ENCODE peak calls at places on chromosomes 1 and 21, in nine cellular contexts. H is astrocyte of the cerebellum, G is lower leg skin, D is A549, M is spleen, K is transverse colon, F is heart left ventricle, I is ovary, N is fibroblast of pulmonary artery. C is an unnamed sample.
A peak's percentile ranks its signal among the peaks of the same experiment; 100 is the strongest.

GRCh38 chr1:10722803-10723202 is 73.6 kb downstream of the CASZ1 start:
- DNase-seq in D (no peak), H (no peak), I (no peak), N (no peak), F (no peak), K (no peak), G (no peak), M (no peak), C (no peak)

GRCh38 chr21:25567472-25567871 is 39.8 kb downstream of the MRPL39 start:
- DNase-seq in I (no peak), N (no peak), K (no peak), F (no peak), G (no peak), H (no peak), D (no peak), M (no peak), C (no peak)

GRCh38 chr1:208000504-208000903 is 89.6 kb upstream of the CD34 start:
- DNase-seq in K (no peak), F (no peak), H (no peak), M (no peak), D (no peak), G (no peak), I (no peak), N (no peak), C (no peak)

GRCh38 chr1:224517171-224517570 is 82.6 kb upstream of the WDR26 start:
- DNase-seq in G (no peak), I (no peak), M (no peak), D (no peak), N (no peak), F (no peak), K (no peak), H (no peak), C (no peak)

GRCh38 chr1:59349101-59349500 is 52.2 kb downstream of the FGGY start:
- DNase-seq in I (no peak), N (no peak), K (no peak), D (no peak), H (no peak), F (no peak), G (no peak), M (no peak), C (no peak)

GRCh38 chr21:42570362-42570761 is 56.7 kb downstream of the SLC37A1 start:
- DNase-seq in H (no peak), D (no peak), G (no peak), K (peak; percentile 0), M (no peak), F (peak; percentile 30), I (no peak), N (no peak), C (no peak)

GRCh38 chr1:226982451-226983177 is 42.5 kb downstream of the COQ8A start:
- DNase-seq in M (peak; percentile 73), K (no peak), N (no peak), H (no peak), G (no peak), I (no peak), F (no peak), D (no peak), C (no peak)

GRCh38 chr1:228336308-228337030 is 70.2 kb downstream of the TRIM11 start:
- DNase-seq in N (no peak), K (peak; percentile 2), H (no peak), G (no peak), F (peak; percentile 28), I (peak; percentile 13), M (peak; percentile 69), D (no peak), C (no peak)

GRCh38 chr1:153506831-153507413 is 28.9 kb downstream of the S100A6 start:
- DNase-seq in K (peak; percentile 67), M (no peak), D (peak; percentile 55), F (peak; percentile 84), I (peak; percentile 92), N (peak; percentile 94), H (peak; percentile 41), G (peak; percentile 80), C (no peak)

GRCh38 chr1:3349161-3349967 is 105.1 kb upstream of the ARHGEF16 start:
- DNase-seq in M (no peak), F (peak; percentile 85), G (no peak), D (peak; percentile 16), H (no peak), I (no peak), N (peak; percentile 17), K (no peak), C (no peak)

GRCh38 chr1:182968151-182968741 is 15.3 kb upstream of the SHCBP1L start:
- DNase-seq in D (no peak), I (no peak), G (no peak), K (no peak), H (no peak), N (peak; percentile 10), F (no peak), M (no peak), C (no peak)

GRCh38 chr1:54566438-54567141 is 18.6 kb downstream of the ACOT11 start:
- DNase-seq in K (no peak), F (peak; percentile 35), N (no peak), H (no peak), I (no peak), G (no peak), M (no peak), D (no peak), C (no peak)

GRCh38 chr1:229874150-229874549 is 192.9 kb upstream of the GALNT2 start:
- DNase-seq in H (no peak), N (no peak), G (no peak), I (no peak), K (no peak), F (no peak), D (no peak), M (no peak), C (no peak)

GRCh38 chr1:100219879-100220278 is 29.8 kb downstream of the DBT start:
- DNase-seq in F (no peak), N (peak; percentile 27), K (no peak), I (no peak), H (no peak), D (no peak), M (no peak), G (no peak), C (no peak)

GRCh38 chr1:151838491-151839412 is 868 bp downstream of the C2CD4D start:
- DNase-seq in K (no peak), F (peak; percentile 50), I (no peak), N (no peak), G (no peak), M (no peak), H (no peak), D (no peak), C (no peak)

GRCh38 chr1:226632169-226632884 is 83.8 kb downstream of the STUM start:
- DNase-seq in K (no peak), F (peak; percentile 61), M (peak; percentile 78), G (no peak), H (no peak), I (no peak), N (no peak), D (no peak), C (no peak)

GRCh38 chr1:91651671-91652071 is 151.0 kb downstream of the CDC7 start:
- DNase-seq in I (peak; percentile 86), F (peak; percentile 70), G (peak; percentile 54), M (no peak), D (no peak), K (peak; percentile 29), N (peak; percentile 84), H (peak; percentile 45), C (no peak)

GRCh38 chr1:39164256-39164655 is 40.2 kb upstream of the MACF1 start:
- DNase-seq in F (no peak), K (no peak), D (no peak), N (no peak), G (no peak), H (no peak), I (no peak), M (no peak), C (no peak)

GRCh38 chr1:31581821-31582810 is 5.8 kb downstream of the TINAGL1 start:
- DNase-seq in F (no peak), D (no peak), I (no peak), G (no peak), H (no peak), M (no peak), K (no peak), N (no peak), C (no peak)

GRCh38 chr1:116313776-116314175 is 59.3 kb upstream of the ATP1A1 start:
- DNase-seq in F (no peak), D (no peak), N (no peak), H (no peak), M (no peak), G (no peak), I (no peak), K (no peak), C (no peak)

GRCh38 chr1:214525535-214526019 is 25.8 kb downstream of the PTPN14 start:
- DNase-seq in G (no peak), H (peak; percentile 45), M (no peak), K (no peak), D (no peak), F (no peak), N (no peak), I (no peak), C (no peak)

GRCh38 chr1:193703655-193704054 is 517.2 kb upstream of the B3GALT2 start:
- DNase-seq in F (no peak), M (no peak), G (no peak), N (peak; percentile 44), K (no peak), D (no peak), H (no peak), I (no peak), C (no peak)

GRCh38 chr1:165768513-165769394 is at the start of gene TMCO1:
- DNase-seq in N (peak; percentile 99), I (peak; percentile 91), F (peak; percentile 94), M (peak; percentile 99), G (peak; percentile 97), D (peak; percentile 100), K (peak; percentile 95), H (peak; percentile 98), C (peak; percentile 89)
- TF ChIP-seq CTCF in N (peak; percentile 19), I (no peak), F (no peak), M (no peak), G (no peak), D (no peak), K (peak; percentile 41), H (peak; percentile 22), C (peak; percentile 16)

DNA sequence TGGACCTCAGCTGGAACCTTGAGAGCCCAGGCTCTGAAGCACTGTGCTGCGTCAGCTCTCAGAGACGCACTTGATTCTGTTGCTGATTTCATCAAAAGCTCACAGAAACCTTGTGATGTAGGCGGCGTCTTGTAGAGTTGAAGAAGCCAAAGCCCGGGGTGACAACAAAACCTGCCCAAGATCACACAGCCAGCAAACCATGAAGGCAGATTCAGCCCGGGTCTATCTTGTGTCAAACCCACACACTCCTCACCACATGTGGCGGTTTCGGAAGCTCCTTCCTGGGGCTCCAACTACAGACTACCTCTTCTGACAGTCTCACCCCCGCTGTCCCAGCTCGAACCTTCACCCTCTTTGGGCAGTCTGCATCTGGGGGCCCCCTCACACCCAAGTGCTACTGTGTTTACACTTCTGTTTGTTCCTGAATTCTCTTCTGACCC is 50.4 kb downstream of the TENT5C start:
- DNase-seq in G (no peak), N (no peak), F (no peak), D (no peak), M (peak; percentile 87), I (no peak), K (peak; percentile 76), H (no peak), C (no peak)
- H3K4me3 ChIP-seq in G (no peak overlapping the region), N (no peak overlapping the region), F (no peak overlapping the region), D (no peak overlapping the region), M (no peak overlapping the region), I (no peak overlapping the region), K (no peak overlapping the region), H (no peak overlapping the region), C (no peak overlapping the region)

GRCh38 chr1:210200090-210200736 is 32.4 kb upstream of the SERTAD4 start:
- DNase-seq in K (no peak), F (no peak), G (no peak), D (no peak), M (no peak), I (no peak), H (no peak), N (no peak), C (no peak)
- TF ChIP-seq CTCF in K (peak; percentile 40), F (peak; percentile 5), G (no peak), D (no peak), M (no peak), I (no peak), H (no peak), N (peak; percentile 0), C (no peak)

GRCh38 chr1:119675349-119676343 is 27.6 kb upstream of the ZNF697 start:
- DNase-seq in D (peak; percentile 58), F (no peak), M (no peak), N (peak; percentile 93), K (peak; percentile 85), G (peak; percentile 90), I (peak; percentile 87), H (peak; percentile 80), C (peak; percentile 60)
- H3K4me3 ChIP-seq in D (peak overlapping the region; percentile 31), F (peak overlapping the region; percentile 43), M (peak overlapping the region; percentile 64), N (peak overlapping the region; percentile 49), K (peak overlapping the region; percentile 15), G (no peak overlapping the region), I (peak overlapping the region; percentile 30), H (peak overlapping the region; percentile 35), C (peak overlapping the region; percentile 48)